ENCODE peak calls at places on chromosomes 3 and 15, in nine cellular contexts. N is upper lobe of right lung; G is GM12864; O is transverse colon; I is AG10803; Y is neural progenitor cell; W is fibroblast of mammary gland; K is CD4-positive, alpha-beta T cell; H is PC-3. J is an unnamed sample.

GRCh38 chr3:142019794-142020320 is 129.5 kb downstream of the TFDP2 start:
- DNase-seq in N (no peak), W (peak), H (no peak), I (no peak), G (peak), Y (no peak), K (no peak), O (no peak), J (no peak)

GRCh38 chr15:65069179-65069578 is 1.4 kb upstream of the RASL12 start:
- DNase-seq in I (peak), H (no peak), K (no peak), G (no peak), W (peak), Y (no peak), N (no peak), O (peak), J (no peak)

GRCh38 chr3:43765417-43766030 is 74.8 kb downstream of the ABHD5 start:
- DNase-seq in K (no peak), H (peak), O (no peak), I (peak), W (peak), G (no peak), Y (no peak), N (no peak), J (no peak)

GRCh38 chr3:134351421-134351820 is 22.8 kb downstream of the AMOTL2 start:
- DNase-seq in H (no peak), I (peak), O (no peak), Y (no peak), G (no peak), W (no peak), N (no peak), K (no peak), J (no peak)

GRCh38 chr3:149455366-149455765 is 19.1 kb upstream of the TM4SF4 start:
- DNase-seq in N (no peak), W (no peak), Y (no peak), K (no peak), I (no peak), G (no peak), H (no peak), O (no peak), J (no peak)

GRCh38 chr3:126321490-126321889 is 35.7 kb downstream of the KLF15 start:
- DNase-seq in N (no peak), I (no peak), Y (no peak), O (no peak), G (no peak), W (no peak), H (no peak), K (no peak), J (no peak)

GRCh38 chr3:154244644-154245043 is 79.6 kb downstream of the DHX36 start:
- DNase-seq in K (no peak), H (peak), N (no peak), Y (no peak), O (no peak), G (no peak), I (peak), W (peak), J (no peak)

GRCh38 chr3:116425126-116425525 is 20.2 kb downstream of the LSAMP start:
- DNase-seq in O (no peak), H (no peak), G (no peak), K (no peak), I (no peak), Y (no peak), W (no peak), N (no peak), J (no peak)

GRCh38 chr3:188584162-188584529 is 430.2 kb downstream of the LPP start:
- DNase-seq in K (no peak), N (no peak), Y (no peak), G (no peak), W (peak), I (peak), O (no peak), H (peak), J (no peak)

GRCh38 chr3:128572644-128573105 is 77.9 kb downstream of the RPN1 start:
- DNase-seq in N (no peak), G (no peak), K (no peak), H (peak), I (no peak), Y (peak), O (peak), W (no peak), J (no peak)

GRCh38 chr3:31409866-31410265 is 122.9 kb upstream of the STT3B start:
- DNase-seq in G (no peak), N (no peak), I (no peak), K (no peak), O (no peak), W (no peak), H (no peak), Y (peak), J (no peak)

GRCh38 chr3:21390856-21391255 is 360.2 kb downstream of the ZNF385D start:
- DNase-seq in H (no peak), G (no peak), K (no peak), I (peak), W (no peak), O (no peak), Y (no peak), N (no peak), J (no peak)

GRCh38 chr3:189701934-189702693 is 70.9 kb downstream of the TP63 start:
- DNase-seq in W (no peak), N (no peak), K (no peak), G (no peak), Y (peak), H (no peak), O (no peak), I (no peak), J (no peak)

GRCh38 chr3:72694398-72694797 is 153.8 kb downstream of the SHQ1 start:
- DNase-seq in W (peak), Y (no peak), H (no peak), I (peak), G (no peak), K (no peak), O (no peak), N (no peak), J (no peak)

GRCh38 chr15:68364028-68364659 is 67.8 kb downstream of the ITGA11 start:
- DNase-seq in N (no peak), W (no peak), G (no peak), Y (no peak), H (no peak), I (peak), O (no peak), K (no peak), J (no peak)

GRCh38 chr3:13716540-13717221 is 163.2 kb downstream of the WNT7A start:
- DNase-seq in Y (no peak), I (no peak), W (no peak), N (peak), K (no peak), O (no peak), H (no peak), G (no peak), J (no peak)

GRCh38 chr3:15796771-15797599 is 794 bp downstream of the ANKRD28 start:
- DNase-seq in W (peak), O (no peak), N (no peak), G (no peak), K (no peak), Y (peak), H (peak), I (peak), J (no peak)

GRCh38 chr15:69265347-69265955 is 33.3 kb upstream of the PAQR5 start:
- DNase-seq in Y (peak), K (no peak), O (no peak), H (peak), G (no peak), W (peak), N (no peak), I (peak), J (no peak)

GRCh38 chr15:88487176-88487795 is 19.8 kb downstream of the MRPS11 start:
- DNase-seq in H (peak), I (peak), G (no peak), Y (no peak), W (no peak), K (no peak), N (no peak), O (no peak), J (no peak)

GRCh38 chr3:37594873-37595783 is 266.6 kb upstream of the CTDSPL start:
- DNase-seq in N (no peak), W (no peak), I (no peak), H (peak), G (no peak), Y (no peak), O (no peak), K (no peak), J (no peak)

GRCh38 chr3:73210759-73211158 is 149.3 kb downstream of the EBLN2 start:
- DNase-seq in O (no peak), I (no peak), K (no peak), H (no peak), Y (no peak), W (no peak), N (no peak), G (no peak), J (no peak)

GRCh38 chr3:23308986-23309625 is 106.0 kb downstream of the UBE2E2 start:
- DNase-seq in W (no peak), K (no peak), I (no peak), O (no peak), N (no peak), Y (no peak), H (no peak), G (no peak), J (no peak)

GRCh38 chr3:63911395-63911900 is 735 bp downstream of the SCAANT1 start:
- DNase-seq in O (no peak), I (no peak), G (no peak), K (no peak), Y (no peak), H (no peak), W (peak), N (no peak), J (no peak)

GRCh38 chr3:63912768-63913588 is 795 bp upstream of the SCAANT1 start:
- DNase-seq in K (peak), Y (peak), I (peak), W (peak), N (peak), H (peak), O (peak), G (no peak), J (peak)

GRCh38 chr3:63910873-63911272 is 1.3 kb downstream of the SCAANT1 start:
- DNase-seq in O (no peak), K (no peak), Y (no peak), I (no peak), W (peak), H (no peak), G (no peak), N (no peak), J (no peak)

GRCh38 chr3:63914312-63914711 is 2.1 kb upstream of the SCAANT1 start:
- DNase-seq in K (no peak), G (no peak), N (no peak), I (peak), O (peak), Y (no peak), H (peak), W (peak), J (no peak)

DNA sequence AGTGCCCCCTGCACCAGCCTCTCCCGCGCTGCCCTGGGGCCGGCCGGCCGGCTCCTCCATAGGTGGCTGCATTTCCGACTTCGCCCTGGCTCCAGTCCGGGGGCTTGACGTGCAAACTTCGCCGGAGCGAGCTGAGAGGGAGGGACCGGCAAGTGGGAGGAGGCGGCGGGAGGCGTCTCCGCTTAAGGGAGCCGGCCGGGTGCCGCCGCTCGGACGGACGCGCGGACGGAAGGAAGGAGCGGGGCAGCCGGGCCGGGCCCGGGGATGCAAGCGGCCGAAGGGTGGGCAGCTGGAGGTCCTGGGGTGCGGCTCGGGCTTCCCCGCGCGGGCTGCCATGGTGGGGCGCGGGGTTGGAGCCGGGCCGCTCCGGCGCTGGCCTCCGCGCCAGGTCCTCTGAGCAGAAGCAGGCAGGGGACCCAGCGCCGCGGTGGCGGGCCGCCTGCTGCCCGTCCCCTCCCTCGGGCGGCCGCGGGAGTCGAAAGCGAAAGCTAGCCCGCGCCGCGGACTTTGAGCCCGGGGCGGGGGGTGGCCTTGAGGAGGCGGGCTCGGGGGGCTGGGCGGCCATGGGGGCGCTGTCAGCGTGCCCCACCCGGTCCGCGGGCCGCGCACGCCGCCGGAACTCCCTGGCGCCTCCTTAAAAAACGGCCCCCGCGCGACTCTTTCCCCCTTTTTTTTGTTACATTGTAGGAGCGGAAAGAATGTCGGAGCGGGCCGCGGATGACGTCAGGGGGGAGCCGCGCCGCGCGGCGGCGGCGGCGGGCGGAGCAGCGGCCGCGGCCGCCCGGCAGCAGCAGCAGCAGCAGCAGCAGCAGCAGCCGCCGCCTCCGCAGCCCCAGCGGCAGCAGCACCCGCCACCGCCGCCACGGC is at the start of gene SCAANT1:
- DNase-seq in N (peak), K (peak), W (peak), G (no peak), O (peak), H (peak), Y (peak), I (peak), J (peak)
- TF ChIP-seq CTCF in N (no peak), K (no peak), W (no peak), G (no peak), O (no peak), H (no peak), Y (no peak), I (no peak), J (no peak)

GRCh38 chr3:179098388-179099077 is 26.9 kb upstream of the ZMAT3 start:
- DNase-seq in Y (no peak), K (no peak), N (no peak), I (peak), O (no peak), W (peak), H (peak), G (no peak), J (no peak)
- TF ChIP-seq CTCF in Y (no peak), K (no peak), N (no peak), I (no peak), O (no peak), W (peak), H (no peak), G (no peak), J (no peak)

GRCh38 chr3:101635954-101636798 is 40.8 kb downstream of the ZBTB11 start:
- DNase-seq in W (peak), Y (peak), N (peak), H (peak), O (peak), I (peak), K (peak), G (peak), J (peak)

GRCh38 chr3:101633186-101633585 is 43.7 kb downstream of the ZBTB11 start:
- DNase-seq in H (no peak), I (no peak), O (no peak), G (no peak), Y (no peak), N (no peak), W (no peak), K (no peak), J (peak)

GRCh38 chr3:101637461-101637860 is 39.5 kb downstream of the ZBTB11 start:
- DNase-seq in G (no peak), N (no peak), H (no peak), W (no peak), O (no peak), I (no peak), K (no peak), Y (no peak), J (no peak)

GRCh38 chr3:101634591-101635196 is 42.2 kb downstream of the ZBTB11 start:
- DNase-seq in W (no peak), K (no peak), O (no peak), N (no peak), I (no peak), G (no peak), Y (no peak), H (no peak), J (no peak)

DNA sequence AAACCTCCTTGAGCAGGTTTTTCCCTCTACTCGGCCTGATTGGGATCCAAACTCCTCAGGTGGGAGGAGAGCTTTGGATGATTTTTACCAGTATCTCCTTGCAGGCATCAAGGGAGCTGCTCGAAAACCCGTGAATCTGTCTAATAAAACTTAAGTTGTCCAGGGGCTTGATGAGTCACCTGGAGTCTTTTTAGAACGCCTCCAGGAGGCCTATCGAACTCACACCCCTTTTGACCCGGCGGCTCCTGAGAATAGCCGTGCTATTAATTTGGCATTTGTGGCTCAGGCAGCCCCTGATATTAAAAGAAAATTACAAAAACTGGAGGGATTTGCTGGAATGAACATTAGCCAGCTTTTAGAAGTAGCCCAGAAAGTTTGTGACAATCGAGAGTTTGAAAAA is 41.6 kb downstream of the ZBTB11 start:
- DNase-seq in N (no peak), I (no peak), K (no peak), O (no peak), Y (no peak), G (no peak), W (peak), H (peak), J (no peak)
- TF ChIP-seq CTCF in N (no peak), I (no peak), K (no peak), O (no peak), Y (no peak), G (no peak), W (no peak), H (no peak), J (no peak)

DNA sequence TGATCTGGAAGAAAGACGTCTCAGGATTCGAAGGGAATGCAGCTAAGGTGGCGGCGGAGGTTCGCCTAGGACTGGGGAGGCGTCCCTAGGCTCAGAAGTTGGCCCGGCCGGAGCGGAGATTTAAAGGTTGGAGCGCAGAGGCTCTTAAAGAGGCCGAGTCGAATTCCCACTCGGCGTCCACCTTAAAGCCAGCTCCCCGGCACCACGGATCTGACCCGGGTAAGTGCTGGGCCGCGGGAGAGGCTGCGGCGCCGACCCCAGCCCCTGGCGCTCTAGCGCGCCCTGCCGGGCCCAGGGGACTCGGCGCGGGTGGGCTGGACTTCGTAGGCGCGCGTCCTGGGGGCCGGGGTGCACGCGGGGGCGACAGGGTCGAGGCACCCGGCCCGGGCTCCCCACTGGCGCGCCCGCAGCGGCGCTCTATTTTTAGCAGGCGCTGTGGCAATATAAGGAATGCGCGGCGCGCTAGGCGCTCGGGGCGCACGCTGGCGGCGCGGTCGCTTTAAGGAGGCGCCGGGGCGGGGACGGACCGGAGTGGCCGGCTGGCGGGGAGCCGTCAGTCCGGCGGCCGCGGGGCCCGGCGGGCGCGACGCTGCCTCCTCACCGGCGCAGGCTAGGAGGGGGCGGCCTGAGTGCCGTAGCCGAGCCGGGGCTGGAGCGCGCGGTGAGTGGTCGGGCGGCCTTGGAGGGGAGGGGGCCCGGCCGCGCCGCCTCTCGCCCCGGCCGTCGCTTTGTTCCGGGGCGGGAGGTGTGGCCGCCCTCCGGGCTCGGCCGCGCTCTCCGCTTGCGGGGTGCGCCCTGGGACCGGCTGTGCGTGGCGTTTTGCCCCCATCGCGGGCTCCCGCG is at the start of gene MRAS:
- DNase-seq in H (peak), K (no peak), W (peak), G (no peak), I (peak), N (peak), Y (peak), O (peak), J (no peak)
- TF ChIP-seq CTCF in H (peak), K (peak), W (no peak), G (peak), I (peak), N (peak), Y (peak), O (no peak), J (peak)

DNA sequence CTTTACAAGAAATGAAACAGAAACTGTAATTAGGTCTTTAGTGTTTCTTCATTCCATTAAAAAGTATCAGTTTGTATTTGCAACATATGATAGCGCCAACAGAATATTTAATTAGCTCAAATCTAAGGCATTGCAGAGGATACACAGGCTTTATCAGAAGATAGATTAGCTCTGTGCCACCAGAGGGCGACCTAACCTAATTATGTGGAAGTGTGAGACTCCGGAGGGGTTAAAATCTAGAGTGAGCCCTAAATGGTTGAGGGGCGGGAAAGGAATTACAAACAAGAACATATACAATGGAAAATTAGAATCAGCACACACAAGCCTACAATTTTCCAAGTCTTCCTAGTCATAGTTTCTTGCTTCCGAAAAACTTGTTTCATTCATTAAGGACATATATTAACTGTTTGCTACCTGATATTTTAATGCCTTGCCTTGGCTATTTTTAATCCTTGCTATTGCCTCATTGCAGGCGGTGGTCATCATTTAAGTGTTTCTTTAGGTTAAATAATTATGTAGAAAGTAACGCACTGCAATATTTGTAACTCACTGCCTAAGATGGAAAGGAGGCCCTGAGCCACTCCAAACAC is 18.0 kb upstream of the RYR3 start:
- DNase-seq in K (peak), N (no peak), Y (peak), O (peak), H (peak), W (peak), I (peak), G (no peak), J (peak)
- TF ChIP-seq CTCF in K (peak), N (peak), Y (peak), O (peak), H (peak), W (peak), I (peak), G (peak), J (peak)

DNA sequence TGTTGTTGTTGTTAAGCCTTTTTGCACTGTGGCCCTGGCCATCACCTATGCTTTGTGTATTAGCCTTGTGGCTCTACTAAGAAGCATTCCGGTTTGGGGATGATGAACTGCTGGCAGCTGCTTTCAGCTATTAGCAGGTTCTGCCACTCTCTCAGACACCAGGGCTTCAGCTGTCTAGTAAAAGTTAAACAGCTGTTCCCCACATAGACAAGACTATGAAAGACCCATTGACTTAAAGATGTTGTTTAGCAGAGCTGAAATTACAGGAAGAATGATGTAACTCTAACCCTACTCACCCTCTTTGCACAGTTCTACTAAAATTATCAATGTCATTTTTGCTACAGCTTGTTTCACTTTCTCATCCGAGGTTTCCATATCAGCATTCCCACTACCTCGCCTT is 131.2 kb upstream of the CGNL1 start:
- DNase-seq in N (no peak), H (no peak), Y (no peak), I (peak), K (no peak), W (no peak), O (no peak), G (no peak), J (no peak)
- TF ChIP-seq CTCF in N (no peak), H (no peak), Y (no peak), I (no peak), K (no peak), W (no peak), O (no peak), G (no peak), J (no peak)

GRCh38 chr3:177640319-177640997 is 443.2 kb upstream of the TBL1XR1 start:
- DNase-seq in Y (no peak), K (no peak), G (no peak), I (no peak), N (no peak), H (no peak), W (peak), O (no peak), J (no peak)
- TF ChIP-seq CTCF in Y (no peak), K (no peak), G (peak), I (no peak), N (no peak), H (no peak), W (no peak), O (no peak), J (no peak)

J was measured in CD8-positive, alpha-beta T cell.